ENCODE peak calls at places on chromosomes 12 and 14, in seven cellular contexts. N, T, D, M, G, O and I are unnamed samples.

GRCh38 chr12:96986883-96987523 is 79.9 kb downstream of the NEDD1 start:
- DNase-seq in O (no peak), M (no peak), T (no peak), N (no peak), D (no peak), G (no peak), I (no peak)

GRCh38 chr12:89701606-89702206 is 6.9 kb downstream of the ATP2B1 start:
- DNase-seq in G (no peak), T (no peak), M (no peak), N (no peak), D (no peak), O (no peak), I (no peak)

GRCh38 chr12:14367097-14367661 is 1.7 kb downstream of the ATF7IP start:
- DNase-seq in O (no peak), M (no peak), T (no peak), D (no peak), N (no peak), G (no peak), I (no peak)

GRCh38 chr12:6540181-6540877 is 6.0 kb downstream of the GAPDH start:
- DNase-seq in G (no peak), D (peak), N (peak), T (peak), O (peak), M (peak), I (peak)

GRCh38 chr14:72780771-72781170 is 113.1 kb downstream of the DPF3 start:
- DNase-seq in M (no peak), T (no peak), G (no peak), N (peak), D (no peak), O (no peak), I (no peak)

GRCh38 chr14:32419429-32419828 is 90.3 kb downstream of the AKAP6 start:
- DNase-seq in T (no peak), D (no peak), N (no peak), O (no peak), G (no peak), M (no peak), I (no peak)

GRCh38 chr14:67232631-67233030 is 8.6 kb upstream of the PALS1 start:
- DNase-seq in O (no peak), N (no peak), D (no peak), G (no peak), M (no peak), T (no peak), I (no peak)

GRCh38 chr14:68607081-68607851 is 185.6 kb downstream of the ZFP36L1 start:
- DNase-seq in T (peak), M (no peak), G (no peak), N (no peak), O (no peak), D (peak), I (no peak)

GRCh38 chr14:58276208-58276607 is 22.1 kb upstream of the ARID4A start:
- DNase-seq in G (no peak), M (no peak), T (no peak), N (no peak), O (no peak), D (no peak), I (no peak)

GRCh38 chr12:48786591-48787544 is 2.0 kb downstream of the ADCY6 start:
- DNase-seq in T (no peak), N (no peak), M (no peak), G (no peak), O (no peak), D (peak), I (no peak)

GRCh38 chr12:2689393-2689792 is 105.4 kb upstream of the FKBP4 start:
- DNase-seq in N (peak), M (no peak), O (no peak), D (no peak), G (no peak), T (no peak), I (no peak)

GRCh38 chr14:20986811-20987210 is 3.0 kb upstream of the METTL17 start:
- DNase-seq in G (no peak), M (no peak), D (no peak), N (no peak), T (peak), O (no peak), I (peak)

GRCh38 chr12:65827827-65828231 is 3.5 kb downstream of the HMGA2 start:
- DNase-seq in N (no peak), D (no peak), T (no peak), G (no peak), M (no peak), O (no peak), I (no peak)

GRCh38 chr12:77746108-77746507 is 84.6 kb upstream of the NAV3 start:
- DNase-seq in N (no peak), M (no peak), T (no peak), G (no peak), D (no peak), O (no peak), I (no peak)

GRCh38 chr12:11694528-11694927 is 45.1 kb downstream of the ETV6 start:
- DNase-seq in T (no peak), D (no peak), N (no peak), O (no peak), G (no peak), M (no peak), I (no peak)

DNA sequence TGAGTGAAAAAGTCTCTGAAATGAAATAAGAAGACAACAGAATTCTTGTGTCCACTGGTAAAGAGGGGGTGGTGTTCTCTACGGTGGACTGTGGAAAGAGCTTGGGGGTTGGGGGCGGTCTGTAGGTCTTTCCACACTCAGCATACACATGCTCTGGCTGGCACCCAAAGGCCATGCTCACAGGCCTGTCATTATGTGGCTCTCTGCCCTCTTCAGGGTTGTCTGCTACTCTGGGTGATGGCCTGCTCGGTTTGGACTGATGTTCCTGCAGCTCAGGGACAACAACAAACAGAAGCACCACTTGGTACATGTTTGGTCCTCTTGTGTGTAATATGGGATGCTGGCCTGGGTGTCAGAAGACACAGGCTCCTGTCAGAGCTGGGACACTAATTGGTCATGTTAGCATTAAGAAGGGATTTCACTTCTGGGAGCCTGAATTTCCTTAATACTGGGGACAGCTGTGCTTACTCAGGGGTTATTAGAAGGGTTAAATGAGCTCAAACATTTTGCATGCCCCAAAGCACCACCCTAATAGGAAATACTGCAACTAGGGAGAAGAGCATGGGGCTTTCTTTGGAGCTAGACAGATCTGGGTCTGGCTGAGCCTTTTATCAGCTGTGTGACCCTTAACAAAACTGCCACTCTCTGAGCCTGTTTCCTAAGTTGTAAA is 32.8 kb upstream of the SELPLG start:
- DNase-seq in T (peak), N (no peak), D (peak), M (no peak), G (no peak), O (no peak), I (no peak)
- H3K27ac ChIP-seq in T (peak), N (peak), D (peak), M (peak), G (peak), O (peak), I (peak)

GRCh38 chr14:35140718-35141581 is 18.6 kb downstream of the PRORP start:
- DNase-seq in D (no peak), G (no peak), M (no peak), N (no peak), O (no peak), T (no peak), I (no peak)
- TF ChIP-seq CTCF in D (peak), G (peak), M (no peak), N (no peak), O (no peak), T (peak), I (peak)

GRCh38 chr14:103692871-103693270 is 22.4 kb downstream of the XRCC3 start:
- DNase-seq in D (no peak), N (no peak), M (peak), T (no peak), O (no peak), G (no peak), I (no peak)

GRCh38 chr14:103695331-103696026 is 19.8 kb downstream of the XRCC3 start:
- DNase-seq in G (no peak), M (no peak), T (no peak), D (no peak), N (no peak), O (no peak), I (no peak)

GRCh38 chr14:103696027-103696402 is 19.2 kb downstream of the XRCC3 start:
- DNase-seq in D (no peak), M (no peak), N (no peak), O (no peak), G (peak), T (no peak), I (no peak)

GRCh38 chr14:103693514-103693913 is 21.7 kb downstream of the XRCC3 start:
- DNase-seq in N (peak), M (peak), G (no peak), O (no peak), D (no peak), T (no peak), I (no peak)

DNA sequence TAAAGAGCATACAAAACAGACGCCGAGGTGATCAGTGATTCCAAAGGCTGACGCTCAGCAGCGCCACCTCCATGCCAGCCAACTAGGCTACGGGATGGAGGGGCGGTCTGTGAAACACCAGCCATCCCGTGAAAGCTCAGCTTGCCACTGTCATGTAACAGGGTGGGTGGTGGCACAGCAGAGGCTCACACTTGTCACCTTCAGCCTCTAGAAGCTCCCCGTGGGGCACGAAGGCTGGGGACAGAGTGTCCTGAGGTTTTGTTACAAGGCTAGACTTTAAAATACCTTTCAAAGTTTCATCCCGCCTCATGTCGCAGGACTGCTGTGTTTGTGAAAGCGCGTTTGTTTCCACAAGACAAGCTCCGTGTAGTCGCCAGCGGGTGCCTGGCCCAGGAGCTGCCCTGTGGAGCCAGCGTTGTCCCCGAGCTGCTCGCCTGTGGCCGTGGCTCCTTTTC is 20.7 kb downstream of the XRCC3 start:
- DNase-seq in D (no peak), G (no peak), N (no peak), O (no peak), T (no peak), M (no peak), I (no peak)
- H3K4me3 ChIP-seq in D (no peak), G (no peak), N (no peak), O (no peak), T (no peak), M (no peak), I (no peak)

DNA sequence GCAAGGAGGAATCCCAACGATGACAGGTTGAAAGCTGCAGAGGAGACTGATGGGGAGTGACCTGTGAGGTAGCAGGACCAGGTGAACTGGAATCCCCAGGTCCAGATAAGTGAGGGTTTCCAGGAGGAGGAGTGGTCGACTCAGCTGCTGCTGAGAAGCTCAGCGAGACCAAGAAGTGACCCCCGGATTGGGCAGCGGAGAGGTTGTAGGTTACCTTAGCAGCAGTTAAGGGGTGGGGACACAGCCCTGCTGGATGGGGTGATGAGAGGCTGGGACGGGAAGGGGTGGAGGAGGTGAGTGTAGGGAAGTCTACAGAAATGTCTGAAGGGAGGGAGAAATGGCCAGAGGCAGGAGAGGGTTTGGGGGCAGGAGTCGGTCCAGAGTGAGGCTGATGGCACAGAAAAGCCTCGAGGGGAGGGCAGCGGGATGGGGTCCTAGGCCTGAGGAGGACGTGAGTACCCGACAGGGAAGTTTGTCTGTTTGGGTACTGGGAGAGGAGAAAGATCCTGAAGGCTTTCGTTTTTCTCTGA is 2.6 kb upstream of the RCOR1 start:
- DNase-seq in D (no peak), T (no peak), M (no peak), G (no peak), N (no peak), O (no peak), I (no peak)
- H3K27ac ChIP-seq in D (no peak), T (no peak), M (no peak), G (no peak), N (no peak), O (peak), I (no peak)

DNA sequence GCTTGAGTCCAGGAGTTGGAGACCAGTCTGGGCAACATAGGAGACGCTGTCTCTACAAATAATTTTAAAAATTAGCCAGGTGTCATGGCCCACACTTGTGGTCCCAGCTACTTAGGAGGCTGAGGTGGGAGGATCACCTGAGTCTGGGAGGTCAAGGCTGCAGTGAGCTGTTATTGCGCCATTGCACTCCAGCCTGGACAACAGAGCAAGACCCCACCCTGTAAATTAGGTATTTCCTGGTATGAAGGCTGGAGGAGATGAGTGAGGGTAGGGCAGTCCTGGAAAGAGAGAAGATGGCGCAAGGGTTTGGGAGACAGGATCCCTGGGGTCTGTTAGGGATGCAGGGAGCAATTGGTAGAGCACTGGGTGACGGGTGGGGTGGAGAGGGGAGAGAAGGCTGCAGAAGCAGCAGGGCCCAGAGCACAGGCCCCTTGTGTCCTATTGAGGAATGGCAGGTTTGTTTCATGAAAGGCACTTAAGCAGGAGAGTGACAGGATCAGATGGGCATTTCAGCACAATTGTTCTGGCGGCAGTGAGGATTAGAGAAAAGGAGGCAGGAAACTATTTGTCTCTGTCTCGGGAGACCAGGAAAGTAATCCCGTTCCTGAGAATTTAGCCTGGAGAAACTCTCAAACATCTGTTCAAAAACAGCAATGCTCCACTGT is 47.2 kb upstream of the KTN1 start:
- DNase-seq in T (no peak), D (no peak), O (no peak), G (no peak), M (no peak), N (no peak), I (no peak)
- TF ChIP-seq CTCF in T (no peak), D (no peak), O (no peak), G (no peak), M (no peak), N (no peak), I (no peak)

GRCh38 chr14:92801917-92802316 is 7.8 kb downstream of the GOLGA5 start:
- DNase-seq in T (no peak), N (no peak), M (no peak), D (no peak), O (no peak), G (no peak), I (no peak)
- H3K4me3 ChIP-seq in T (no peak), N (no peak), M (no peak), D (no peak), O (no peak), G (no peak), I (no peak)